ENCODE peak calls at places on chromosomes 5 and 9, in ten cellular contexts. One of them, this sample, is unnamed. For H3K4me1, the result is how much of the 10 kb centered on the place peaks cover.

GRCh38 chr5:107615173-107615856 is 55.4 kb downstream of the EFNA5 start:
- DNase-seq in neural progenitor cell: no peak
- DNase-seq in tibial artery: no peak
- DNase-seq in fibroblast of lung: no peak
- DNase-seq in gastrocnemius medialis: no peak
- DNase-seq in hepatocyte: no peak
- DNase-seq in IMR-90: no peak
- DNase-seq in breast epithelium: no peak
- DNase-seq in foreskin keratinocyte: no peak
- DNase-seq in left ventricle myocardium inferior: no peak
- DNase-seq in this sample: no peak

GRCh38 chr5:58771750-58772149 is 188.9 kb downstream of the RAB3C start:
- DNase-seq in neural progenitor cell: no peak
- DNase-seq in tibial artery: no peak
- DNase-seq in fibroblast of lung: no peak
- DNase-seq in gastrocnemius medialis: no peak
- DNase-seq in hepatocyte: no peak
- DNase-seq in IMR-90: no peak
- DNase-seq in breast epithelium: no peak
- DNase-seq in foreskin keratinocyte: no peak
- DNase-seq in left ventricle myocardium inferior: no peak
- DNase-seq in this sample: no peak

GRCh38 chr5:142697356-142697807 is 11.5 kb upstream of the FGF1 start:
- DNase-seq in neural progenitor cell: no peak
- DNase-seq in tibial artery: peak
- DNase-seq in fibroblast of lung: peak
- DNase-seq in gastrocnemius medialis: peak
- DNase-seq in hepatocyte: peak
- DNase-seq in IMR-90: peak
- DNase-seq in breast epithelium: no peak
- DNase-seq in foreskin keratinocyte: no peak
- DNase-seq in left ventricle myocardium inferior: peak
- DNase-seq in this sample: peak

GRCh38 chr9:31259824-31260223 is 1124.6 kb upstream of the ACO1 start:
- DNase-seq in neural progenitor cell: peak
- DNase-seq in tibial artery: no peak
- DNase-seq in fibroblast of lung: no peak
- DNase-seq in gastrocnemius medialis: no peak
- DNase-seq in hepatocyte: no peak
- DNase-seq in IMR-90: no peak
- DNase-seq in breast epithelium: no peak
- DNase-seq in foreskin keratinocyte: peak
- DNase-seq in left ventricle myocardium inferior: no peak
- DNase-seq in this sample: no peak

GRCh38 chr5:38340961-38341500 is 82.7 kb downstream of the EGFLAM start:
- DNase-seq in neural progenitor cell: no peak
- DNase-seq in tibial artery: no peak
- DNase-seq in fibroblast of lung: no peak
- DNase-seq in gastrocnemius medialis: no peak
- DNase-seq in hepatocyte: no peak
- DNase-seq in IMR-90: no peak
- DNase-seq in breast epithelium: no peak
- DNase-seq in foreskin keratinocyte: no peak
- DNase-seq in left ventricle myocardium inferior: no peak
- DNase-seq in this sample: no peak

GRCh38 chr9:126397056-126397455 is 70.4 kb downstream of the MVB12B start:
- DNase-seq in neural progenitor cell: no peak
- DNase-seq in tibial artery: no peak
- DNase-seq in fibroblast of lung: no peak
- DNase-seq in gastrocnemius medialis: no peak
- DNase-seq in hepatocyte: no peak
- DNase-seq in IMR-90: no peak
- DNase-seq in breast epithelium: no peak
- DNase-seq in foreskin keratinocyte: no peak
- DNase-seq in left ventricle myocardium inferior: no peak
- DNase-seq in this sample: no peak

GRCh38 chr5:180291234-180291940 is 496 bp downstream of the MAPK9 start:
- DNase-seq in neural progenitor cell: peak
- DNase-seq in tibial artery: no peak
- DNase-seq in fibroblast of lung: no peak
- DNase-seq in gastrocnemius medialis: no peak
- DNase-seq in hepatocyte: no peak
- DNase-seq in IMR-90: no peak
- DNase-seq in breast epithelium: no peak
- DNase-seq in foreskin keratinocyte: no peak
- DNase-seq in left ventricle myocardium inferior: no peak
- DNase-seq in this sample: no peak

GRCh38 chr9:137163101-137163661 is 6.7 kb downstream of the LRRC26 start:
- DNase-seq in neural progenitor cell: peak
- DNase-seq in tibial artery: no peak
- DNase-seq in fibroblast of lung: no peak
- DNase-seq in gastrocnemius medialis: no peak
- DNase-seq in hepatocyte: no peak
- DNase-seq in IMR-90: no peak
- DNase-seq in breast epithelium: no peak
- DNase-seq in foreskin keratinocyte: no peak
- DNase-seq in left ventricle myocardium inferior: no peak
- DNase-seq in this sample: no peak

DNA sequence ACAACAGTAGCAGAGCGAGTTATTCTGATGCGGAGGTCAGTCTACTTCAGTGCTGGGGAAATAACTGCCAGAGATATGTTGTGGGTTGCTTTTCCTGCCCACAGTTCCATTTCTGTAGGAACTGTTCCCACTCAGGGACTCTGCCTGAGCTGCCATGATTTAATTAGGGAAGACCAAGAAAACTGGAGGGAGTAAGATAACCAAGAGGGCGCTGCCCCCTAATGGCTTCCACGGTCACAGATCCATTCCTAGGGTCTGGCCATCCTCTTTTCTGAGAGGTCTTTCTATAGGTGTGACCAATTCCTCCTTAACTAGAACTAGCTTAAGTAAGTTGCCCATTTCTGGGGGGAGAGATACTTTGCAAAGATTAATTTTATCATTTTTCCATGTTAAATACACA is 125.9 kb downstream of the APBA1 start:
- DNase-seq in neural progenitor cell: peak
- DNase-seq in tibial artery: no peak
- DNase-seq in fibroblast of lung: peak
- DNase-seq in gastrocnemius medialis: no peak
- DNase-seq in hepatocyte: peak
- DNase-seq in IMR-90: peak
- DNase-seq in breast epithelium: no peak
- DNase-seq in foreskin keratinocyte: peak
- DNase-seq in left ventricle myocardium inferior: no peak
- DNase-seq in this sample: peak
- TF ChIP-seq CTCF in neural progenitor cell: peak
- TF ChIP-seq CTCF in tibial artery: no peak
- TF ChIP-seq CTCF in fibroblast of lung: peak
- TF ChIP-seq CTCF in gastrocnemius medialis: no peak
- TF ChIP-seq CTCF in hepatocyte: peak
- TF ChIP-seq CTCF in IMR-90: peak
- TF ChIP-seq CTCF in breast epithelium: no peak
- TF ChIP-seq CTCF in foreskin keratinocyte: peak
- TF ChIP-seq CTCF in left ventricle myocardium inferior: peak
- TF ChIP-seq CTCF in this sample: peak

GRCh38 chr9:134177186-134177585 is 12.8 kb upstream of the RNU6ATAC start:
- DNase-seq in neural progenitor cell: no peak
- DNase-seq in tibial artery: no peak
- DNase-seq in fibroblast of lung: no peak
- DNase-seq in gastrocnemius medialis: no peak
- DNase-seq in hepatocyte: no peak
- DNase-seq in IMR-90: no peak
- DNase-seq in breast epithelium: no peak
- DNase-seq in foreskin keratinocyte: no peak
- DNase-seq in left ventricle myocardium inferior: no peak
- DNase-seq in this sample: no peak

GRCh38 chr9:134174526-134175290 is 10.3 kb upstream of the RNU6ATAC start:
- DNase-seq in neural progenitor cell: no peak
- DNase-seq in tibial artery: no peak
- DNase-seq in fibroblast of lung: no peak
- DNase-seq in gastrocnemius medialis: no peak
- DNase-seq in hepatocyte: no peak
- DNase-seq in IMR-90: no peak
- DNase-seq in breast epithelium: no peak
- DNase-seq in foreskin keratinocyte: no peak
- DNase-seq in left ventricle myocardium inferior: no peak
- DNase-seq in this sample: no peak

GRCh38 chr9:134175291-134175807 is 11.0 kb upstream of the RNU6ATAC start:
- DNase-seq in neural progenitor cell: peak
- DNase-seq in tibial artery: no peak
- DNase-seq in fibroblast of lung: no peak
- DNase-seq in gastrocnemius medialis: no peak
- DNase-seq in hepatocyte: no peak
- DNase-seq in IMR-90: no peak
- DNase-seq in breast epithelium: no peak
- DNase-seq in foreskin keratinocyte: no peak
- DNase-seq in left ventricle myocardium inferior: peak
- DNase-seq in this sample: no peak

GRCh38 chr9:134176599-134176968 is 12.2 kb upstream of the RNU6ATAC start:
- DNase-seq in neural progenitor cell: no peak
- DNase-seq in tibial artery: no peak
- DNase-seq in fibroblast of lung: no peak
- DNase-seq in gastrocnemius medialis: no peak
- DNase-seq in hepatocyte: no peak
- DNase-seq in IMR-90: no peak
- DNase-seq in breast epithelium: no peak
- DNase-seq in foreskin keratinocyte: no peak
- DNase-seq in left ventricle myocardium inferior: no peak
- DNase-seq in this sample: no peak

GRCh38 chr9:134175808-134176598 is 11.6 kb upstream of the RNU6ATAC start:
- DNase-seq in neural progenitor cell: no peak
- DNase-seq in tibial artery: no peak
- DNase-seq in fibroblast of lung: no peak
- DNase-seq in gastrocnemius medialis: peak
- DNase-seq in hepatocyte: no peak
- DNase-seq in IMR-90: no peak
- DNase-seq in breast epithelium: no peak
- DNase-seq in foreskin keratinocyte: no peak
- DNase-seq in left ventricle myocardium inferior: no peak
- DNase-seq in this sample: peak
- H3K4me1 ChIP-seq in neural progenitor cell: under half
- H3K4me1 ChIP-seq in tibial artery: under half
- H3K4me1 ChIP-seq in fibroblast of lung: under half
- H3K4me1 ChIP-seq in gastrocnemius medialis: under half
- H3K4me1 ChIP-seq in hepatocyte: under half
- H3K4me1 ChIP-seq in IMR-90: under half
- H3K4me1 ChIP-seq in breast epithelium: under half
- H3K4me1 ChIP-seq in foreskin keratinocyte: under half
- H3K4me1 ChIP-seq in left ventricle myocardium inferior: half or more
- H3K4me1 ChIP-seq in this sample: under half

DNA sequence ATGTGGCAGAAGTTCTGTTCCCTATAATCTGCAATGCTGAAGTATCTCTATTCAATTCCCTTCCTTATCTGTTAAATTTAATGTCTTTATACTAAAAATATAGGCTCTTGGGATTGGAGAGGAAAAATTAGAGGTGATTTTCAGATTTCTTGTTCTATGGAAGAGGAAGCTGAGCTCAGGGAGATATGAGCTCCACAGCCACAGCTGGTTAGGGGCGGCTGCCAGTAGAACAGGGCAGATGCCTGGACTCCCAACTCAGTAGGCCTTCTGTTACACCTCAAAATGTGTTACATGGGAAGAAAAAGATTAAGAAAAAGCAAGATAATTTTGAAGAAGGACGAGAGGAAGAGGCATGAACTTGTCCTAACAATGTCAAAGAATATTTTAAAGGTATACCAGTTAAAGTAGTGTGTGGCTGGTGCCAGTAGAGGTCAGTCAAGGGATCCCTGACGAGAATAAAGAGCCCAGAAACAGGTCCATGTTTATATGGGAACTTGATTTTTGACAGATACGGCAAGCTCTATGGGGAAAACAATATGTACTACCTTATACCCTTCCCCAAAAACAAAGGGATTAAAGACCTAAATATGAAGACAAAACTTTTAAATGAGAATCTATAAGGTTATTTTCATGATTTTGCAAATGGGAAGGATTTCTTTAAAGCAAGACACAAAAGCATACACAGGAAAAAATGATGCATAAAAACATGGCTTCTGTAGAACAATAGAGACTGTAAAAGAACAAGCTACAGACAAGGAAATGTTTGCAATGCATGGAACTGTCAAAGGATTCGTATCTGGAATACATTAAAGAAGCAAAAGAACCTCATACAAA is 28.7 kb downstream of the DNAJC21 start:
- DNase-seq in neural progenitor cell: peak
- DNase-seq in tibial artery: no peak
- DNase-seq in fibroblast of lung: peak
- DNase-seq in gastrocnemius medialis: no peak
- DNase-seq in hepatocyte: peak
- DNase-seq in IMR-90: peak
- DNase-seq in breast epithelium: no peak
- DNase-seq in foreskin keratinocyte: peak
- DNase-seq in left ventricle myocardium inferior: no peak
- DNase-seq in this sample: peak
- TF ChIP-seq CTCF in neural progenitor cell: peak
- TF ChIP-seq CTCF in tibial artery: peak
- TF ChIP-seq CTCF in fibroblast of lung: peak
- TF ChIP-seq CTCF in gastrocnemius medialis: no peak
- TF ChIP-seq CTCF in hepatocyte: peak
- TF ChIP-seq CTCF in IMR-90: peak
- TF ChIP-seq CTCF in breast epithelium: peak
- TF ChIP-seq CTCF in foreskin keratinocyte: peak
- TF ChIP-seq CTCF in left ventricle myocardium inferior: peak
- TF ChIP-seq CTCF in this sample: peak

GRCh38 chr5:150136841-150137167 is 18.8 kb downstream of the PDGFRB start:
- DNase-seq in neural progenitor cell: no peak
- DNase-seq in tibial artery: no peak
- DNase-seq in fibroblast of lung: no peak
- DNase-seq in gastrocnemius medialis: no peak
- DNase-seq in hepatocyte: no peak
- DNase-seq in IMR-90: no peak
- DNase-seq in breast epithelium: no peak
- DNase-seq in foreskin keratinocyte: no peak
- DNase-seq in left ventricle myocardium inferior: no peak
- DNase-seq in this sample: no peak

GRCh38 chr5:150137168-150137957 is 18.3 kb downstream of the PDGFRB start:
- DNase-seq in neural progenitor cell: no peak
- DNase-seq in tibial artery: no peak
- DNase-seq in fibroblast of lung: no peak
- DNase-seq in gastrocnemius medialis: no peak
- DNase-seq in hepatocyte: peak
- DNase-seq in IMR-90: peak
- DNase-seq in breast epithelium: no peak
- DNase-seq in foreskin keratinocyte: no peak
- DNase-seq in left ventricle myocardium inferior: no peak
- DNase-seq in this sample: peak

GRCh38 chr5:150139334-150139733 is 16.3 kb downstream of the PDGFRB start:
- DNase-seq in neural progenitor cell: no peak
- DNase-seq in tibial artery: no peak
- DNase-seq in fibroblast of lung: peak
- DNase-seq in gastrocnemius medialis: no peak
- DNase-seq in hepatocyte: no peak
- DNase-seq in IMR-90: peak
- DNase-seq in breast epithelium: no peak
- DNase-seq in foreskin keratinocyte: peak
- DNase-seq in left ventricle myocardium inferior: no peak
- DNase-seq in this sample: no peak

GRCh38 chr5:150138551-150139265 is 16.9 kb downstream of the PDGFRB start:
- DNase-seq in neural progenitor cell: peak
- DNase-seq in tibial artery: peak
- DNase-seq in fibroblast of lung: peak
- DNase-seq in gastrocnemius medialis: no peak
- DNase-seq in hepatocyte: peak
- DNase-seq in IMR-90: peak
- DNase-seq in breast epithelium: peak
- DNase-seq in foreskin keratinocyte: no peak
- DNase-seq in left ventricle myocardium inferior: peak
- DNase-seq in this sample: peak

GRCh38 chr5:150137997-150138396 is 17.6 kb downstream of the PDGFRB start:
- DNase-seq in neural progenitor cell: no peak
- DNase-seq in tibial artery: peak
- DNase-seq in fibroblast of lung: peak
- DNase-seq in gastrocnemius medialis: no peak
- DNase-seq in hepatocyte: no peak
- DNase-seq in IMR-90: peak
- DNase-seq in breast epithelium: no peak
- DNase-seq in foreskin keratinocyte: no peak
- DNase-seq in left ventricle myocardium inferior: no peak
- DNase-seq in this sample: peak
- H3K4me1 ChIP-seq in neural progenitor cell: half or more
- H3K4me1 ChIP-seq in tibial artery: under half
- H3K4me1 ChIP-seq in fibroblast of lung: half or more
- H3K4me1 ChIP-seq in gastrocnemius medialis: under half
- H3K4me1 ChIP-seq in hepatocyte: half or more
- H3K4me1 ChIP-seq in IMR-90: half or more
- H3K4me1 ChIP-seq in breast epithelium: under half
- H3K4me1 ChIP-seq in foreskin keratinocyte: under half
- H3K4me1 ChIP-seq in left ventricle myocardium inferior: half or more
- H3K4me1 ChIP-seq in this sample: under half